ENCODE peak calls at places on chromosomes 1 and 21, in nine cellular contexts. R, P, U, D, H, Z, E, W and T are unnamed samples.

GRCh38 chr1:35316264-35316663 is 47.8 kb downstream of the ZMYM4 start:
- DNase-seq in R (no peak), P (no peak), U (no peak), D (no peak), H (no peak), Z (no peak), E (no peak), W (no peak), T (no peak)

GRCh38 chr1:207752456-207753132 is 740 bp downstream of the CD46 start:
- DNase-seq in R (peak; percentile 53), P (no peak), U (peak; percentile 33), D (peak; percentile 42), H (peak; percentile 28), Z (peak; percentile 87), E (no peak), W (no peak), T (peak; percentile 29)

GRCh38 chr21:14241322-14241721 is 25.4 kb downstream of the RBM11 start:
- DNase-seq in R (peak; percentile 40), P (no peak), U (no peak), D (no peak), H (no peak), Z (no peak), E (no peak), W (no peak), T (no peak)

GRCh38 chr1:25989860-25990650 is 7.8 kb downstream of the PAFAH2 start:
- DNase-seq in R (no peak), P (no peak), U (no peak), D (no peak), H (no peak), Z (no peak), E (no peak), W (no peak), T (no peak)

GRCh38 chr1:55006931-55007330 is 8.2 kb downstream of the BSND start:
- DNase-seq in R (no peak), P (no peak), U (no peak), D (no peak), H (no peak), Z (no peak), E (no peak), W (no peak), T (no peak)

GRCh38 chr1:920506-920905 is 3.2 kb upstream of the SAMD11 start:
- DNase-seq in R (no peak), P (no peak), U (no peak), D (no peak), H (no peak), Z (no peak), E (no peak), W (no peak), T (no peak)

GRCh38 chr1:33349081-33349759 is 28.3 kb upstream of the A3GALT2 start:
- DNase-seq in R (peak; percentile 70), P (no peak), U (peak; percentile 58), D (peak; percentile 40), H (peak; percentile 89), Z (no peak), E (no peak), W (peak; percentile 76), T (peak; percentile 40)

GRCh38 chr1:85544689-85545203 is 35.8 kb upstream of the CCN1 start:
- DNase-seq in R (no peak), P (no peak), U (peak; percentile 54), D (peak; percentile 23), H (no peak), Z (peak; percentile 46), E (no peak), W (no peak), T (no peak)

GRCh38 chr21:18041012-18041411 is 203.6 kb upstream of the CHODL start:
- DNase-seq in R (peak; percentile 48), P (no peak), U (peak; percentile 0), D (peak; percentile 59), H (peak; percentile 4), Z (peak; percentile 45), E (no peak), W (no peak), T (peak; percentile 15)

GRCh38 chr1:117928881-117929339 is 511 bp downstream of the GDAP2 start:
- DNase-seq in R (peak; percentile 81), P (peak; percentile 9), U (peak; percentile 53), D (peak; percentile 70), H (peak; percentile 64), Z (peak; percentile 69), E (peak; percentile 39), W (peak; percentile 76), T (peak; percentile 61)

GRCh38 chr1:214108097-214108446 is 120.3 kb downstream of the PROX1 start:
- DNase-seq in R (no peak), P (no peak), U (no peak), D (no peak), H (no peak), Z (peak; percentile 71), E (no peak), W (no peak), T (no peak)

GRCh38 chr1:237705462-237705861 is 185.3 kb downstream of the ZP4 start:
- DNase-seq in R (peak; percentile 8), P (no peak), U (no peak), D (no peak), H (no peak), Z (no peak), E (no peak), W (no peak), T (no peak)
- TF ChIP-seq MAX in R (no peak), P (no peak), U (no peak), D (no peak), H (no peak), Z (no peak), E (no peak), W (no peak), T (no peak)

GRCh38 chr1:18751425-18751824 is 108.0 kb downstream of the TAS1R2 start:
- DNase-seq in R (no peak), P (no peak), U (no peak), D (no peak), H (no peak), Z (no peak), E (no peak), W (no peak), T (no peak)

GRCh38 chr1:18746981-18747380 is 112.5 kb downstream of the TAS1R2 start:
- DNase-seq in R (no peak), P (no peak), U (no peak), D (no peak), H (no peak), Z (no peak), E (no peak), W (no peak), T (no peak)

GRCh38 chr1:18750600-18750999 is 108.9 kb downstream of the TAS1R2 start:
- DNase-seq in R (no peak), P (no peak), U (no peak), D (no peak), H (no peak), Z (no peak), E (no peak), W (no peak), T (no peak)

GRCh38 chr1:18748435-18748834 is 111.0 kb downstream of the TAS1R2 start:
- DNase-seq in R (no peak), P (no peak), U (no peak), D (no peak), H (no peak), Z (no peak), E (no peak), W (no peak), T (no peak)

DNA sequence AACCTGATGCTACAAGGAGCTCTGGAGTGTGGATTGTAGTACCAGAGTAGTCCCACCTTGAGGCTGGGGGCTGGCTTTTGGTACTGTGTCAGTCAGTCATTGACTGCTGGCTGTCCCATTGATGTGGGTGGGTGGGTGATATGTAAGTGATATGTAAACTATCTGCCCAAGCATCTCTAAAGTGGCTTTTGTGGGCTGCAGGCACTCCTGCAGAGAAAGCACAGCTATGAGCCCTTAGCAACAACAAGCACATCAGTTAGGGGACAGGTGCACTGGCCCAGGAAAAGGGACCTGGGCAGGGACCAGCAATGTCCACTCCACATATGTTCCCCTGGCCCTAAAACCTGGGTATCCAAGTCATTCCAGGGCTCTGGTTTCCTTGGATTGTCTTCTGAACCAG is 109.9 kb downstream of the TAS1R2 start:
- DNase-seq in R (no peak), P (no peak), U (no peak), D (no peak), H (no peak), Z (no peak), E (no peak), W (no peak), T (no peak)
- TF ChIP-seq MAX in R (no peak), P (no peak), U (no peak), D (no peak), H (no peak), Z (no peak), E (no peak), W (no peak), T (no peak)

GRCh38 chr1:157775101-157775870 is 1.6 kb downstream of the FCRL2 start:
- DNase-seq in R (no peak), P (no peak), U (no peak), D (no peak), H (no peak), Z (no peak), E (no peak), W (no peak), T (no peak)

GRCh38 chr1:157776971-157777386 is at the start of gene FCRL2:
- DNase-seq in R (peak; percentile 15), P (no peak), U (no peak), D (no peak), H (no peak), Z (no peak), E (no peak), W (no peak), T (no peak)

GRCh38 chr1:157771666-157772425 is 5.1 kb downstream of the FCRL2 start:
- DNase-seq in R (peak; percentile 25), P (no peak), U (no peak), D (no peak), H (no peak), Z (no peak), E (no peak), W (no peak), T (no peak)

GRCh38 chr1:157774412-157774811 is 2.5 kb downstream of the FCRL2 start:
- DNase-seq in R (no peak), P (no peak), U (no peak), D (no peak), H (no peak), Z (no peak), E (no peak), W (no peak), T (no peak)

DNA sequence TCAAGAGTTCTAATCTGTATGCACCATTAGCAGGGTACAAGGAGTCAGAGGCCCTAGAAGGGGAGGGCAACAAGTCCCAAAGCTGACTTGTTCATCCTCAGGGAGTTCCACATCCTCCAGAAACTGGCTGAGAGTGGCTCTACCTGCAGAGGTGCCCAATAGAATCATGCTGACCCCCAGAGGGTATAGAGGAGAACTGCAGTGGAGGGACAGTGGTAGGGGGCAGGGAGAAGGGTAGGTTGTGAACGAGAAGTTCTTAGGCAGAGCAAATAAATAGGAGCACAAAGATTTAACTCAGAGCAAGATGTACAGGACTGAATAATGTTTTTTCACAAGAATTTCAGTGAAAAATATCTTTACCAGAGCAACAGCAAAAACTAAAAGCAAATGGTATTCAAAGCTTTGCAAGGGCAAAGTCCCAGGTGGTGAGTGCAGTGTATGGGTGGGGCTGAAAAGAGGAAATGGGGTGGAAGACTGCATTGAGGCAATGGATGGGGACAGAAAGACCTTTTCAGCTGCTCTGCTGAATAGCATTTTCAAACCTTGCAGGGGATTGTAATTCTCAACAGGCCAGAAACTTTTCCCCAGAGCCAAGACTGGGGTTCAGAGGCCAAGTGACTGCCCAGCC is 3.1 kb downstream of the FCRL2 start:
- DNase-seq in R (peak; percentile 21), P (peak; percentile 29), U (peak; percentile 2), D (no peak), H (no peak), Z (peak; percentile 3), E (no peak), W (peak; percentile 11), T (peak; percentile 53)
- TF ChIP-seq MAX in R (no peak), P (no peak), U (no peak), D (no peak), H (no peak), Z (no peak), E (no peak), W (no peak), T (no peak)

GRCh38 chr1:173627269-173627668 is 7.9 kb upstream of the TEX50 start:
- DNase-seq in R (no peak), P (no peak), U (no peak), D (no peak), H (no peak), Z (no peak), E (no peak), W (no peak), T (no peak)
- TF ChIP-seq MAX in R (no peak), P (no peak), U (no peak), D (no peak), H (no peak), Z (no peak), E (no peak), W (no peak), T (no peak)